ENCODE peak calls at places on chromosomes 4 and X, in seven cellular contexts. R, B, G, U, P, N and L are unnamed samples.
A peak's percentile ranks its signal among the peaks of the same experiment; 100 is the strongest.

GRCh38 chr4:184851200-184851541 is 25.4 kb upstream of the ACSL1 start:
- DNase-seq in R (no peak), B (peak; percentile 51), G (peak; percentile 9), U (no peak), P (peak; percentile 77), N (no peak), L (peak; percentile 20)

GRCh38 chr4:72006576-72006975 is 25.2 kb upstream of the NPFFR2 start:
- DNase-seq in R (no peak), B (no peak), G (no peak), U (no peak), P (no peak), N (peak; percentile 91), L (no peak)

GRCh38 chrX:144006811-144007210 is 122.9 kb downstream of the UBE2NL start:
- DNase-seq in R (no peak), B (no peak), G (no peak), U (no peak), P (no peak), N (peak; percentile 25), L (no peak)

GRCh38 chr4:187235456-187236170 is 512.0 kb upstream of the FAT1 start:
- DNase-seq in R (peak; percentile 32), B (no peak), G (no peak), U (no peak), P (no peak), N (peak; percentile 3), L (no peak)

GRCh38 chrX:149630681-149631292 is 805 bp downstream of the TMEM185A start:
- DNase-seq in R (no peak), B (no peak), G (peak; percentile 11), U (no peak), P (no peak), N (peak; percentile 48), L (peak; percentile 9)

GRCh38 chr4:763191-763810 is 57.7 kb downstream of the PCGF3 start:
- DNase-seq in R (no peak), B (no peak), G (no peak), U (peak; percentile 32), P (no peak), N (no peak), L (no peak)

GRCh38 chrX:49184294-49185061 is 1.7 kb downstream of the PRICKLE3 start:
- DNase-seq in R (peak; percentile 89), B (peak; percentile 90), G (peak; percentile 92), U (peak; percentile 92), P (peak; percentile 42), N (peak; percentile 78), L (peak; percentile 81)

GRCh38 chr4:144787365-144788263 is 141.7 kb downstream of the HHIP start:
- DNase-seq in R (no peak), B (no peak), G (no peak), U (no peak), P (peak; percentile 46), N (peak; percentile 47), L (no peak)

GRCh38 chr4:57265831-57266582 is 155.8 kb upstream of the IGFBP7 start:
- DNase-seq in R (no peak), B (no peak), G (peak; percentile 6), U (peak; percentile 45), P (no peak), N (peak; percentile 10), L (no peak)

GRCh38 chr4:185201983-185202962 is 1.5 kb downstream of the CFAP97 start:
- DNase-seq in R (no peak), B (no peak), G (no peak), U (no peak), P (peak; percentile 31), N (peak; percentile 42), L (no peak)

GRCh38 chr4:108209489-108209888 is 40.8 kb upstream of the LEF1 start:
- DNase-seq in R (no peak), B (no peak), G (no peak), U (no peak), P (no peak), N (no peak), L (no peak)

GRCh38 chr4:73520821-73521220 is 39.3 kb downstream of the AFM start:
- DNase-seq in R (no peak), B (no peak), G (no peak), U (no peak), P (no peak), N (peak; percentile 63), L (no peak)

GRCh38 chr4:121690001-121690400 is 6.8 kb downstream of the ANXA5 start:
- DNase-seq in R (no peak), B (no peak), G (no peak), U (no peak), P (no peak), N (peak; percentile 87), L (no peak)

GRCh38 chr4:20017439-20017838 is 234.3 kb upstream of the SLIT2 start:
- DNase-seq in R (no peak), B (no peak), G (no peak), U (no peak), P (no peak), N (no peak), L (no peak)

GRCh38 chrX:52983526-52983925 is 25.2 kb upstream of the FAM156A start:
- DNase-seq in R (no peak), B (no peak), G (no peak), U (no peak), P (no peak), N (peak; percentile 55), L (no peak)

GRCh38 chrX:107834273-107835201 is 8.9 kb downstream of the MID2 start:
- DNase-seq in R (no peak), B (no peak), G (no peak), U (no peak), P (no peak), N (no peak), L (no peak)

DNA sequence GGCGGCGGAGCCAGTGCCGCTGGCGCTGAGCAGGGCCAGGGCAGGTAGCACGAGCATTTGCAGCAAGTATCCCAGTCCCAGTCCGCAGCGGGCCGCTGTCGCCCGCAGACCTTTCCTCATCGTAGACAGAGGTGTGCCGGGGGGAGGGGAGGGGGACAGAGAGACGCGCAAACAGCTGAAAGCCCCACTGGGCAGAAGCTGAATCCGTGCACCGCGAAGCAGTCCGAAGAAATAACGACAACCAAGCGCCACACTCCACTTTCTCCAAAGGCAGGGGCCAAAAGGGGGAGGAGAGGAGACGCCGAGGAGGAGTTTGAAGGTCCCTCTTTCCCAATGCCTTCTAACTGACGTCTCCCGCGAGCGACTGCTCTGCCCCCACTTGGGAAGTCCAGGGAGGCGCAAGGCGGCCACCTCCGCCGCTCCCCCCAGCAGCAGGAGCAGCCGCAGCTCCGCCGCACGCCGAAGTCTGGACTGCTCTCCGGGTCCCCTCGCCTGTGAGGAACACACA is at the start of gene UNC5C:
- DNase-seq in R (peak; percentile 78), B (peak; percentile 70), G (peak; percentile 83), U (peak; percentile 56), P (no peak), N (peak; percentile 84), L (no peak)
- H3K4me3 ChIP-seq in R (peak within 1 kb of the TSS; percentile 66), B (peak within 1 kb of the TSS; percentile 46), G (peak within 1 kb of the TSS; percentile 70), U (peak within 1 kb of the TSS; percentile 57), P (no peak within 1 kb of the TSS), N (peak within 1 kb of the TSS; percentile 68), L (peak within 1 kb of the TSS; percentile 52)

GRCh38 chrX:77639820-77640219 is 146.2 kb downstream of the ATRX start:
- DNase-seq in R (no peak), B (no peak), G (no peak), U (no peak), P (no peak), N (no peak), L (no peak)
- H3K36me3 ChIP-seq in R (no peaks in the 10 kb centered on the region), B (no peaks in the 10 kb centered on the region), G (no peaks in the 10 kb centered on the region), U (peaks cover 13% of the 10 kb centered on the region), P (peaks cover 45% of the 10 kb centered on the region), N (no peaks in the 10 kb centered on the region), L (no peaks in the 10 kb centered on the region)

GRCh38 chr4:80365928-80366327 is 30.4 kb downstream of the CFAP299 start:
- DNase-seq in R (peak; percentile 27), B (peak; percentile 54), G (no peak), U (peak; percentile 52), P (peak; percentile 92), N (peak; percentile 64), L (peak; percentile 37)
- TF ChIP-seq CTCF in R (peak; percentile 40), B (no peak), G (no peak), U (peak; percentile 54), P (peak; percentile 92), N (peak; percentile 82), L (peak; percentile 16)

GRCh38 chrX:17375361-17375630 is 296 bp downstream of the NHS start:
- DNase-seq in R (no peak), B (no peak), G (no peak), U (no peak), P (no peak), N (peak; percentile 18), L (no peak)
- H3K4me3 ChIP-seq in R (peak overlapping the region; percentile 62), B (peak overlapping the region; percentile 27), G (peak overlapping the region; percentile 45), U (peak overlapping the region; percentile 58), P (no peak overlapping the region), N (peak overlapping the region; percentile 47), L (peak overlapping the region; percentile 38)

GRCh38 chr4:6175426-6175825 is 24.9 kb downstream of the JAKMIP1 start:
- DNase-seq in R (no peak), B (no peak), G (no peak), U (peak; percentile 7), P (no peak), N (no peak), L (no peak)
- H3K36me3 ChIP-seq in R (no peaks in the 10 kb centered on the region), B (no peaks in the 10 kb centered on the region), G (no peaks in the 10 kb centered on the region), U (no peaks in the 10 kb centered on the region), P (no peaks in the 10 kb centered on the region), N (no peaks in the 10 kb centered on the region), L (no peaks in the 10 kb centered on the region)

DNA sequence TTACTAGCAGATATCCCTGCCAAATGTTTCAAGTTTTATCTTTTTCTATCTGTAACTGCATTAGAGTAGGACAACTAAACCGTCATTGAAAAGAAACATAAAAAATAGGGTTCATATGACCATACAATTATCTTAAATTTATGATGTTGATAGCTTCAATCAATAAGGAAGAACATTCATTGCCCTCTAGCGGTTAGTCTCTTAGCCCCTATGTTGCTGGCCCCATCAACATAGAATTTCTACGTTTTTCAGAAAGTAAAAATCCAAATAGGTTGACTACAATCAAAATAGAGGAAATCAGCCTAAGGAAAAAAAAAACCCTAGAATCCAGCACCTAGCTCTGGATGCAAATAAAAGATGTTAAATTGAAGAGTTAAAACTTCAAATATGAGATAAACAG is 225.1 kb upstream of the ITM2A start:
- DNase-seq in R (no peak), B (no peak), G (no peak), U (no peak), P (no peak), N (no peak), L (no peak)
- TF ChIP-seq CTCF in R (no peak), B (no peak), G (no peak), U (no peak), P (peak; percentile 45), N (no peak), L (no peak)

DNA sequence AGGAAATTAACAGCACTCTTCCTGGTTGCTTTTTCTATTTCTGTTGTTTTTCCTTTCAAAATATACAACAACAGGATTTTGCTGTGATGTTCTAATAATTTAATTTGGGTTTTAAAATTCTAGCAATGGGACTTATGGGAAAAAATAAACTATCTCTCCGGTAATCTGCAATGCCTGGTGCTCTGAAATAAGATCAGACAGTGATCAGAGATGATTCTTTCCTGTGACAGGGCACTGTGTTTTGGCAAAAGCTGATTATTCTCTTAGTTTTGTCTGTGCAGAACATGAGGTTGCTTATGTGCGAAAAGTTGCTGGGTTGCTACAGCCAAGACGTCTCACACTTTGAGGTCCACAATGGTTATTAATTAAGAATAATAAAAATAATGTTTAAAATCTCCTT is 291.7 kb downstream of the FBXO8 start:
- DNase-seq in R (no peak), B (no peak), G (no peak), U (no peak), P (no peak), N (no peak), L (no peak)
- H3K4me3 ChIP-seq in R (no peak overlapping the region), B (no peak overlapping the region), G (no peak overlapping the region), U (no peak overlapping the region), P (no peak overlapping the region), N (no peak overlapping the region), L (no peak overlapping the region)